ENCODE peak calls at places on chromosome 22, in four cellular contexts. K, E, U and L are unnamed samples.

GRCh38 chr22:50305658-50306566 is 1.5 kb downstream of the PLXNB2 start:
- DNase-seq in K (peak; percentile 91), E (peak; percentile 76), U (no peak), L (peak; percentile 87)

GRCh38 chr22:43356881-43357280 is 13.7 kb upstream of the SCUBE1 start:
- DNase-seq in K (no peak), E (no peak), U (no peak), L (no peak)

GRCh38 chr22:48536691-48537591 is 1290.7 kb downstream of the BRD1 start:
- DNase-seq in K (no peak), E (no peak), U (no peak), L (peak; percentile 64)

GRCh38 chr22:42336527-42337227 is 66.2 kb upstream of the TCF20 start:
- DNase-seq in K (no peak), E (no peak), U (no peak), L (no peak)

GRCh38 chr22:22745225-22746060 is 101.0 kb downstream of the GGTLC2 start:
- DNase-seq in K (no peak), E (no peak), U (peak; percentile 23), L (no peak)

GRCh38 chr22:23207786-23208325 is 27.5 kb downstream of the BCR start:
- DNase-seq in K (peak; percentile 79), E (no peak), U (no peak), L (no peak)

GRCh38 chr22:50105529-50106100 is 15.8 kb downstream of the MOV10L1 start:
- DNase-seq in K (no peak), E (no peak), U (no peak), L (no peak)

GRCh38 chr22:46297151-46297819 is 615 bp downstream of the GTSE1 start:
- DNase-seq in K (peak; percentile 31), E (no peak), U (no peak), L (peak; percentile 31)

GRCh38 chr22:26828311-26828710 is 170.9 kb downstream of the MIAT start:
- DNase-seq in K (no peak), E (no peak), U (no peak), L (no peak)